ENCODE peak calls at places on chromosomes 16 and 17, in four cellular contexts. One of them, this sample, is unnamed.

GRCh38 chr16:17977260-17977659 is 359.3 kb downstream of the NPIPA8 start:
- DNase-seq in A549: no peak
- DNase-seq in K562: no peak
- DNase-seq in WTC11: no peak
- DNase-seq in this sample: no peak

GRCh38 chr16:11619327-11619851 is 32.7 kb upstream of the LITAF start:
- DNase-seq in K562: no peak
- DNase-seq in A549: no peak
- DNase-seq in WTC11: no peak
- DNase-seq in this sample: no peak

GRCh38 chr16:54424043-54424451 is 137.5 kb upstream of the IRX3 start:
- DNase-seq in WTC11: no peak
- DNase-seq in K562: no peak
- DNase-seq in A549: no peak
- DNase-seq in this sample: no peak

GRCh38 chr17:59124665-59125064 is 18.0 kb upstream of the TRIM37 start:
- DNase-seq in A549: no peak
- DNase-seq in WTC11: no peak
- DNase-seq in K562: no peak
- DNase-seq in this sample: no peak

GRCh38 chr16:52547834-52548215 is 882 bp upstream of the TOX3 start:
- DNase-seq in K562: no peak
- DNase-seq in A549: no peak
- DNase-seq in WTC11: no peak
- DNase-seq in this sample: no peak

GRCh38 chr17:29576214-29577008 is 7.9 kb downstream of the TP53I13 start:
- DNase-seq in K562: no peak
- DNase-seq in WTC11: no peak
- DNase-seq in A549: no peak
- DNase-seq in this sample: no peak

GRCh38 chr17:2240541-2240940 is 63.0 kb downstream of the SMG6 start:
- DNase-seq in K562: no peak
- DNase-seq in WTC11: no peak
- DNase-seq in A549: no peak
- DNase-seq in this sample: no peak

GRCh38 chr16:86158688-86159360 is 259.9 kb downstream of the IRF8 start:
- DNase-seq in A549: peak
- DNase-seq in WTC11: no peak
- DNase-seq in K562: peak
- DNase-seq in this sample: no peak

GRCh38 chr16:27364493-27365141 is 37.4 kb upstream of the IL21R start:
- DNase-seq in K562: no peak
- DNase-seq in WTC11: no peak
- DNase-seq in A549: peak
- DNase-seq in this sample: peak

GRCh38 chr17:50502643-50502990 is 5.6 kb upstream of the MYCBPAP start:
- DNase-seq in WTC11: no peak
- DNase-seq in A549: no peak
- DNase-seq in K562: no peak
- DNase-seq in this sample: no peak

GRCh38 chr17:59353936-59354755 is 22.7 kb downstream of the YPEL2 start:
- DNase-seq in A549: no peak
- DNase-seq in K562: no peak
- DNase-seq in WTC11: no peak
- DNase-seq in this sample: no peak

GRCh38 chr16:31367875-31368274 is 12.9 kb downstream of the ITGAX start:
- DNase-seq in K562: no peak
- DNase-seq in A549: no peak
- DNase-seq in WTC11: no peak
- DNase-seq in this sample: no peak

GRCh38 chr16:27230562-27230991 is 27.3 kb downstream of the KDM8 start:
- DNase-seq in A549: no peak
- DNase-seq in K562: no peak
- DNase-seq in WTC11: peak
- DNase-seq in this sample: no peak

GRCh38 chr17:2025220-2025621 is at the start of gene RTN4RL1:
- DNase-seq in K562: peak
- DNase-seq in A549: peak
- DNase-seq in WTC11: peak
- DNase-seq in this sample: no peak

GRCh38 chr17:78908426-78908825 is 5.4 kb upstream of the CEP295NL start:
- DNase-seq in A549: no peak
- DNase-seq in WTC11: no peak
- DNase-seq in K562: no peak
- DNase-seq in this sample: peak

GRCh38 chr17:61480414-61480807 is 28.2 kb downstream of the TBX4 start:
- DNase-seq in A549: no peak
- DNase-seq in WTC11: no peak
- DNase-seq in K562: no peak
- DNase-seq in this sample: no peak

GRCh38 chr17:61479493-61480413 is 27.5 kb downstream of the TBX4 start:
- DNase-seq in K562: no peak
- DNase-seq in A549: no peak
- DNase-seq in WTC11: no peak
- DNase-seq in this sample: no peak

GRCh38 chr17:61482467-61482866 is 30.2 kb downstream of the TBX4 start:
- DNase-seq in WTC11: no peak
- DNase-seq in K562: no peak
- DNase-seq in A549: no peak
- DNase-seq in this sample: no peak

GRCh38 chr17:61483778-61484116 is 31.5 kb downstream of the TBX4 start:
- DNase-seq in K562: no peak
- DNase-seq in WTC11: no peak
- DNase-seq in A549: no peak
- DNase-seq in this sample: no peak

GRCh38 chr17:61481421-61481820 is 29.2 kb downstream of the TBX4 start:
- DNase-seq in WTC11: no peak
- DNase-seq in K562: no peak
- DNase-seq in A549: no peak
- DNase-seq in this sample: no peak
- TF ChIP-seq NR3C1 in WTC11: no peak
- TF ChIP-seq NR3C1 in K562: no peak
- TF ChIP-seq NR3C1 in A549: no peak
- TF ChIP-seq NR3C1 in this sample: no peak

DNA sequence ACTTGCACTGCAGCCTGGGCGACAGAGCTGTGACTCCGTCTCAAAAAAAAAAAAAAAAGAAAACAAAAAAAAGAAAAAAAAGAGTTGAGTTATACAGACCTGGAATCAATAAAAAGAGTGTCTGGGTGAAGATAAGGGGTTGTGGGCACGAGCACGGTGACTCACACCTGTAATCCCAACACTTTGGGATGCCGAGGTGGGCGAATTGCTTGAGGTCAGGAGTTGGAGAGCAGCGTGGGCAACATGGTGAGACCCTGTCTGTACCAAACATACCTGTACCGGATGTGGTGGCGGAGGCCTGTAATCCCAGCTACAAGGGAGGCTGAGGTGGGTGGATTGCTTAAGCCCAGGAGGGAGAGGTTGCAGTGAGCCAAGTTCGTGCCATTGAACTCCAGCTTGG is 1.3 kb upstream of the TRAP1 start:
- DNase-seq in WTC11: no peak
- DNase-seq in K562: no peak
- DNase-seq in A549: no peak
- DNase-seq in this sample: no peak
- TF ChIP-seq NR3C1 in WTC11: no peak
- TF ChIP-seq NR3C1 in K562: no peak
- TF ChIP-seq NR3C1 in A549: no peak
- TF ChIP-seq NR3C1 in this sample: no peak

GRCh38 chr16:81335669-81336068 is 20.9 kb downstream of the GAN start:
- DNase-seq in K562: no peak
- DNase-seq in A549: no peak
- DNase-seq in WTC11: no peak
- DNase-seq in this sample: no peak
- TF ChIP-seq NR3C1 in K562: no peak
- TF ChIP-seq NR3C1 in A549: no peak
- TF ChIP-seq NR3C1 in WTC11: no peak
- TF ChIP-seq NR3C1 in this sample: no peak

DNA sequence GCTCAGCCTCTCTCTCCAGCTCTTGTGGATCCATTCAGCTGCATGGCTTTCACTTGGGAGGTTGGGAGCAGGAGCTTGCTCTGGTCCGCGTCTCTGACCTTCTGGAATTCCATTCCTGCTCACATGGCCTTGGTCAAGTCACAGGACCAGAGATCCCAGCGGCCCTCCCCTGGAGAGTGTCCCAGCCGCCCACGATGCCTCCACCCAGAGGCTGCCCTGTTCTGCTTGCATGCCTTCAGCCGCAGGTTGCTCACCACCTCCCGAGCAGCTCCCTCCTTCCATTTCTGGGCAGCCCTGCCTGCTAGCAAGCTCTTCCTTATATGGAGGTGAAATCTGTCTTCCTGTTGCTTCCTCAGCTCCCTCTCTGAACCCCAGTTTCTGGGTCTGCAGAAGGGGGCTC is 32.6 kb downstream of the RAI1 start:
- DNase-seq in WTC11: no peak
- DNase-seq in K562: no peak
- DNase-seq in A549: no peak
- DNase-seq in this sample: peak
- TF ChIP-seq NR3C1 in WTC11: no peak
- TF ChIP-seq NR3C1 in K562: no peak
- TF ChIP-seq NR3C1 in A549: no peak
- TF ChIP-seq NR3C1 in this sample: no peak

GRCh38 chr17:57650548-57650947 is 94.6 kb downstream of the CCDC182 start:
- DNase-seq in WTC11: no peak
- DNase-seq in A549: no peak
- DNase-seq in K562: no peak
- DNase-seq in this sample: no peak

GRCh38 chr17:57649191-57649590 is 95.9 kb downstream of the CCDC182 start:
- DNase-seq in A549: no peak
- DNase-seq in K562: no peak
- DNase-seq in WTC11: no peak
- DNase-seq in this sample: no peak

GRCh38 chr17:57648720-57649119 is 96.4 kb downstream of the CCDC182 start:
- DNase-seq in WTC11: no peak
- DNase-seq in K562: no peak
- DNase-seq in A549: no peak
- DNase-seq in this sample: no peak

GRCh38 chr17:57651451-57651850 is 93.6 kb downstream of the CCDC182 start:
- DNase-seq in A549: no peak
- DNase-seq in WTC11: no peak
- DNase-seq in K562: no peak
- DNase-seq in this sample: no peak

DNA sequence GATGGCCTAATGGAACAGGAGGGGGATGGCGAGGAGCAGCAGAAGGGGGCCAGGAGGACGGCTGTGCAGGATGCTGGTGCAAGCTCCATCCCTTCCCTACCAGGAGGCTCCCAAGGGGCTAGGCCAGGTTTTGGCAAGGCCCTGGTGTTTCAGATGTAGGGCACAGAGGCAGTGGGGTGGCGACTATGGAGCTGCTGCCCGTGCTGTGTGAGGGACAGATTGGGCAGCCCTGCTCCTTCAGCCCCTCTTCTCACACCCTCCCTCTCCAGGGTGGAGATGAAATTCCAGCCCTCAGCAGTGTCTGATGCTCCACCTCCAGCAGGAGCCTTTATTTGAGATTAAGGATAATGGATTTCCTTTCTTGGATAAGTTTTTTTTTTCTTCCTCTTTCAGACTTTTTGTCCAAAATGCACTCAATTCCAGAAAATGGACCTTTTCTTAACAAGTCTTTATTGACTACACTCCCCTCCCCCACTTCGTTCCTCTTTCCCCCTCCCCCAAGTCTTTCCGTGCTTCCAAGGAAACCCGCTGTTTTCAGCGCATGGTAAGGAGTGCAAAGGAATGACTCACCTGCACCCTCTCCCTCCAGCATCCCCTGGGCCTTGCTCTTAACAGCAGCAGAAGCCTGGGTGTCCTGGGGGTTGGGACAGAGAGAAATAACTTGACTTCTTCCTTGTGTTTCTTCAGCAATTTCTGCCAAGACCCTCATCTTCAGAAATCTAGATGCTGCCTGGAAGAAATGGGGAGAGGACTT is 95.2 kb downstream of the CCDC182 start:
- DNase-seq in A549: peak
- DNase-seq in K562: peak
- DNase-seq in WTC11: peak
- DNase-seq in this sample: no peak
- TF ChIP-seq NR3C1 in A549: no peak
- TF ChIP-seq NR3C1 in K562: no peak
- TF ChIP-seq NR3C1 in WTC11: no peak
- TF ChIP-seq NR3C1 in this sample: no peak